ENCODE peak calls at places on chromosome 19, in seven cellular contexts. One of them, this sample, is unnamed.
A peak's percentile ranks its signal among the peaks of the same experiment; 100 is the strongest.

GRCh38 chr19:31963741-31964140 is 381.7 kb upstream of the ZNF507 start:
- DNase-seq in DND-41: no peak
- DNase-seq in GM10248: no peak
- DNase-seq in neural progenitor cell: no peak
- DNase-seq in A673: no peak
- DNase-seq in cardiac muscle cell: no peak
- DNase-seq in Calu3: no peak
- DNase-seq in this sample: no peak

GRCh38 chr19:47124937-47125668 is 5.5 kb upstream of the SAE1 start:
- DNase-seq in cardiac muscle cell: peak; percentile 84
- DNase-seq in neural progenitor cell: peak; percentile 83
- DNase-seq in A673: peak; percentile 86
- DNase-seq in GM10248: peak; percentile 63
- DNase-seq in DND-41: peak; percentile 42
- DNase-seq in Calu3: peak; percentile 45
- DNase-seq in this sample: no peak

GRCh38 chr19:12937243-12938053 is 961 bp upstream of the CALR start:
- DNase-seq in Calu3: peak; percentile 44
- DNase-seq in A673: peak; percentile 70
- DNase-seq in GM10248: no peak
- DNase-seq in neural progenitor cell: peak; percentile 69
- DNase-seq in cardiac muscle cell: peak; percentile 38
- DNase-seq in DND-41: peak; percentile 95
- DNase-seq in this sample: no peak

GRCh38 chr19:7242601-7243258 is 51.5 kb downstream of the INSR start:
- DNase-seq in Calu3: no peak
- DNase-seq in A673: no peak
- DNase-seq in cardiac muscle cell: no peak
- DNase-seq in DND-41: no peak
- DNase-seq in neural progenitor cell: no peak
- DNase-seq in GM10248: peak; percentile 58
- DNase-seq in this sample: no peak

GRCh38 chr19:5877427-5877826 is 7.1 kb upstream of the FUT5 start:
- DNase-seq in GM10248: no peak
- DNase-seq in Calu3: no peak
- DNase-seq in cardiac muscle cell: no peak
- DNase-seq in A673: no peak
- DNase-seq in DND-41: no peak
- DNase-seq in neural progenitor cell: no peak
- DNase-seq in this sample: no peak

GRCh38 chr19:3668331-3669133 is 31.7 kb downstream of the PIP5K1C start:
- DNase-seq in neural progenitor cell: no peak
- DNase-seq in DND-41: no peak
- DNase-seq in GM10248: no peak
- DNase-seq in A673: no peak
- DNase-seq in Calu3: no peak
- DNase-seq in cardiac muscle cell: no peak
- DNase-seq in this sample: no peak

GRCh38 chr19:4089400-4089908 is 22.8 kb upstream of the ZBTB7A start:
- DNase-seq in A673: no peak
- DNase-seq in neural progenitor cell: no peak
- DNase-seq in cardiac muscle cell: no peak
- DNase-seq in GM10248: peak; percentile 56
- DNase-seq in Calu3: no peak
- DNase-seq in DND-41: peak; percentile 84
- DNase-seq in this sample: no peak

GRCh38 chr19:5977222-5977784 is 637 bp downstream of the RANBP3 start:
- DNase-seq in A673: no peak
- DNase-seq in cardiac muscle cell: peak; percentile 34
- DNase-seq in Calu3: no peak
- DNase-seq in GM10248: no peak
- DNase-seq in DND-41: no peak
- DNase-seq in neural progenitor cell: no peak
- DNase-seq in this sample: no peak

GRCh38 chr19:33394006-33394722 is 20.7 kb downstream of the CEBPG start:
- DNase-seq in DND-41: no peak
- DNase-seq in Calu3: no peak
- DNase-seq in cardiac muscle cell: no peak
- DNase-seq in GM10248: no peak
- DNase-seq in A673: no peak
- DNase-seq in neural progenitor cell: no peak
- DNase-seq in this sample: no peak

GRCh38 chr19:45049073-45049736 is 10.4 kb downstream of the CLASRP start:
- DNase-seq in GM10248: no peak
- DNase-seq in Calu3: no peak
- DNase-seq in DND-41: no peak
- DNase-seq in neural progenitor cell: no peak
- DNase-seq in cardiac muscle cell: no peak
- DNase-seq in A673: no peak
- DNase-seq in this sample: no peak

GRCh38 chr19:54172764-54173699 is at the start of gene TMC4:
- DNase-seq in cardiac muscle cell: no peak
- DNase-seq in Calu3: peak; percentile 95
- DNase-seq in DND-41: no peak
- DNase-seq in GM10248: no peak
- DNase-seq in A673: peak; percentile 63
- DNase-seq in neural progenitor cell: no peak
- DNase-seq in this sample: no peak

GRCh38 chr19:46946611-46947238 is 72.9 kb upstream of the NPAS1 start:
- DNase-seq in neural progenitor cell: no peak
- DNase-seq in DND-41: no peak
- DNase-seq in GM10248: no peak
- DNase-seq in Calu3: no peak
- DNase-seq in A673: no peak
- DNase-seq in cardiac muscle cell: no peak
- DNase-seq in this sample: no peak

GRCh38 chr19:1577929-1578618 is 9.9 kb upstream of the MEX3D start:
- DNase-seq in DND-41: no peak
- DNase-seq in GM10248: no peak
- DNase-seq in neural progenitor cell: no peak
- DNase-seq in cardiac muscle cell: no peak
- DNase-seq in Calu3: no peak
- DNase-seq in A673: no peak
- DNase-seq in this sample: no peak

GRCh38 chr19:1580957-1581356 is 11.7 kb downstream of the MBD3 start:
- DNase-seq in DND-41: no peak
- DNase-seq in A673: no peak
- DNase-seq in cardiac muscle cell: no peak
- DNase-seq in GM10248: no peak
- DNase-seq in Calu3: no peak
- DNase-seq in neural progenitor cell: no peak
- DNase-seq in this sample: no peak

GRCh38 chr19:1579222-1579621 is 11.1 kb upstream of the MEX3D start:
- DNase-seq in GM10248: no peak
- DNase-seq in A673: no peak
- DNase-seq in neural progenitor cell: no peak
- DNase-seq in cardiac muscle cell: no peak
- DNase-seq in Calu3: no peak
- DNase-seq in DND-41: no peak
- DNase-seq in this sample: no peak

GRCh38 chr19:1582201-1582600 is 10.5 kb downstream of the MBD3 start:
- DNase-seq in neural progenitor cell: no peak
- DNase-seq in cardiac muscle cell: no peak
- DNase-seq in Calu3: no peak
- DNase-seq in A673: no peak
- DNase-seq in DND-41: no peak
- DNase-seq in GM10248: no peak
- DNase-seq in this sample: no peak

DNA sequence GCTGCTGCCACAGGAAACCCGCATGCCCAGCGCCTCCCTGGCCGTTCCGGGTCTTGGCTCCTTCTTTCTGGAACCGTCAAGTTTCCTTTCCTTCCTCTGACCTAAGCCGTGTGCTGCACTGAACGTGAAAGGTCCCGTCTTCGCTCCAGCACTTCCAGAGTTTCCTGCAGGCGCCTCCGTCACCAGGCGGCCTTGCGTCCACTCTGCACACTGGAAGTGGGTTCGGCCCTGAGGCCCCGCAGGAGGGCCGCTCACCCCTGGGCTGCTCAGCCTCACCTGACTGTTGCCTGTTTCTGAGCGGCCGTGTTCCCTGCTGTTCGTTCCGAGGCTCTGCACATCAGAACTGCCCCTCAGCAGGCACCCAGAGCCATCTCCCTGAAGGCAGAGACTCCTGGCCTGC is 12.3 kb upstream of the MEX3D start:
- DNase-seq in neural progenitor cell: no peak
- DNase-seq in A673: no peak
- DNase-seq in Calu3: no peak
- DNase-seq in cardiac muscle cell: no peak
- DNase-seq in DND-41: no peak
- DNase-seq in GM10248: no peak
- DNase-seq in this sample: no peak
- TF ChIP-seq CTCF in neural progenitor cell: no peak
- TF ChIP-seq CTCF in A673: no peak
- TF ChIP-seq CTCF in Calu3: no peak
- TF ChIP-seq CTCF in cardiac muscle cell: no peak
- TF ChIP-seq CTCF in DND-41: no peak
- TF ChIP-seq CTCF in GM10248: no peak
- TF ChIP-seq CTCF in this sample: no peak

GRCh38 chr19:55446060-55446459 is 3.0 kb upstream of the SHISA7 start:
- DNase-seq in DND-41: no peak
- DNase-seq in A673: no peak
- DNase-seq in GM10248: no peak
- DNase-seq in Calu3: no peak
- DNase-seq in neural progenitor cell: no peak
- DNase-seq in cardiac muscle cell: no peak
- DNase-seq in this sample: no peak

GRCh38 chr19:55449469-55449868 is 6.4 kb upstream of the SHISA7 start:
- DNase-seq in DND-41: no peak
- DNase-seq in neural progenitor cell: peak; percentile 44
- DNase-seq in A673: no peak
- DNase-seq in GM10248: no peak
- DNase-seq in cardiac muscle cell: no peak
- DNase-seq in Calu3: no peak
- DNase-seq in this sample: no peak

GRCh38 chr19:55443824-55444719 is 972 bp upstream of the SHISA7 start:
- DNase-seq in GM10248: no peak
- DNase-seq in cardiac muscle cell: no peak
- DNase-seq in neural progenitor cell: no peak
- DNase-seq in DND-41: no peak
- DNase-seq in A673: no peak
- DNase-seq in Calu3: no peak
- DNase-seq in this sample: no peak

GRCh38 chr19:55444720-55445045 is 1.6 kb upstream of the SHISA7 start:
- DNase-seq in GM10248: no peak
- DNase-seq in cardiac muscle cell: no peak
- DNase-seq in A673: no peak
- DNase-seq in DND-41: no peak
- DNase-seq in neural progenitor cell: no peak
- DNase-seq in Calu3: no peak
- DNase-seq in this sample: no peak

GRCh38 chr19:55447421-55448174 is 4.5 kb upstream of the SHISA7 start:
- DNase-seq in A673: peak; percentile 80
- DNase-seq in Calu3: peak; percentile 58
- DNase-seq in neural progenitor cell: peak; percentile 68
- DNase-seq in cardiac muscle cell: no peak
- DNase-seq in GM10248: no peak
- DNase-seq in DND-41: peak; percentile 20
- DNase-seq in this sample: no peak
- TF ChIP-seq CTCF in A673: no peak
- TF ChIP-seq CTCF in Calu3: no peak
- TF ChIP-seq CTCF in neural progenitor cell: no peak
- TF ChIP-seq CTCF in cardiac muscle cell: no peak
- TF ChIP-seq CTCF in GM10248: no peak
- TF ChIP-seq CTCF in DND-41: no peak
- TF ChIP-seq CTCF in this sample: no peak

DNA sequence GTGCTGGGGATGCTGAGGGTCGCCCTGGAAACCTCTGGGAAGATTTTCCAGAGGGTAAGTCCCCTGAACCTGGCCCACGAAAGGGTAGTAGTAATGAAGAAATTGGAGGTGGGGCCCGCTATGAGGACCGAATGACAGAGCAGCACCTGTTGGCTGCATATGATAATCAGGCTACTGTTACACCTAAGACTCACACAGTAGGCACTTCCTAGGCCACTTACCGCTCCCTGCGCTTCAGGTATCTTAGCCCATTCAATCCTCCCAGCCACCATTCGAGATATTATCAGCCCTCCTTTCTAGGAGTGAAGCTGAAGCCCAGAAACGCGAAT is 4.3 kb upstream of the LRFN3 start:
- DNase-seq in A673: no peak
- DNase-seq in DND-41: no peak
- DNase-seq in Calu3: no peak
- DNase-seq in cardiac muscle cell: no peak
- DNase-seq in GM10248: no peak
- DNase-seq in neural progenitor cell: no peak
- DNase-seq in this sample: no peak
- TF ChIP-seq CTCF in A673: peak; percentile 16
- TF ChIP-seq CTCF in DND-41: no peak
- TF ChIP-seq CTCF in Calu3: peak; percentile 29
- TF ChIP-seq CTCF in cardiac muscle cell: no peak
- TF ChIP-seq CTCF in GM10248: no peak
- TF ChIP-seq CTCF in neural progenitor cell: no peak
- TF ChIP-seq CTCF in this sample: no peak

GRCh38 chr19:15199652-15200574 is 882 bp downstream of the NOTCH3 start:
- DNase-seq in DND-41: peak; percentile 79
- DNase-seq in GM10248: no peak
- DNase-seq in Calu3: peak; percentile 48
- DNase-seq in A673: no peak
- DNase-seq in cardiac muscle cell: peak; percentile 82
- DNase-seq in neural progenitor cell: peak; percentile 95
- DNase-seq in this sample: no peak
- TF ChIP-seq CTCF in DND-41: no peak
- TF ChIP-seq CTCF in GM10248: no peak
- TF ChIP-seq CTCF in Calu3: no peak
- TF ChIP-seq CTCF in A673: no peak
- TF ChIP-seq CTCF in cardiac muscle cell: no peak
- TF ChIP-seq CTCF in neural progenitor cell: no peak
- TF ChIP-seq CTCF in this sample: no peak

GRCh38 chr19:50497030-50497420 is 14.0 kb downstream of the JOSD2 start:
- DNase-seq in cardiac muscle cell: no peak
- DNase-seq in neural progenitor cell: no peak
- DNase-seq in Calu3: no peak
- DNase-seq in GM10248: no peak
- DNase-seq in A673: no peak
- DNase-seq in DND-41: no peak
- DNase-seq in this sample: no peak

GRCh38 chr19:50496189-50497029 is 14.6 kb downstream of the JOSD2 start:
- DNase-seq in Calu3: peak; percentile 85
- DNase-seq in GM10248: no peak
- DNase-seq in DND-41: no peak
- DNase-seq in neural progenitor cell: peak; percentile 81
- DNase-seq in A673: no peak
- DNase-seq in cardiac muscle cell: peak; percentile 52
- DNase-seq in this sample: no peak

GRCh38 chr19:50500060-50500752 is 10.8 kb downstream of the JOSD2 start:
- DNase-seq in A673: no peak
- DNase-seq in DND-41: no peak
- DNase-seq in Calu3: peak; percentile 44
- DNase-seq in neural progenitor cell: peak; percentile 69
- DNase-seq in GM10248: peak; percentile 61
- DNase-seq in cardiac muscle cell: peak; percentile 96
- DNase-seq in this sample: no peak

GRCh38 chr19:50500753-50501151 is 10.2 kb downstream of the JOSD2 start:
- DNase-seq in A673: no peak
- DNase-seq in GM10248: no peak
- DNase-seq in cardiac muscle cell: peak; percentile 95
- DNase-seq in Calu3: no peak
- DNase-seq in neural progenitor cell: no peak
- DNase-seq in DND-41: no peak
- DNase-seq in this sample: no peak

GRCh38 chr19:50498219-50499056 is 12.6 kb downstream of the JOSD2 start:
- DNase-seq in Calu3: no peak
- DNase-seq in cardiac muscle cell: no peak
- DNase-seq in DND-41: no peak
- DNase-seq in neural progenitor cell: no peak
- DNase-seq in A673: no peak
- DNase-seq in GM10248: no peak
- DNase-seq in this sample: no peak
- TF ChIP-seq CTCF in Calu3: no peak
- TF ChIP-seq CTCF in cardiac muscle cell: no peak
- TF ChIP-seq CTCF in DND-41: no peak
- TF ChIP-seq CTCF in neural progenitor cell: no peak
- TF ChIP-seq CTCF in A673: no peak
- TF ChIP-seq CTCF in GM10248: no peak
- TF ChIP-seq CTCF in this sample: no peak

This sample was measured in activated B cell treated with CpG ODN at 0.5 μM for 24 hours.